ENCODE peak calls at places on chromosomes 16 and 17, in eight cellular contexts. A is mucosa of descending colon, R is DND-41, C is IMR-90, N is lower leg skin, K is AG04450, H is body of pancreas, V is right atrium auricular region. E is an unnamed sample.

GRCh38 chr16:1277016-1277944 is 21.4 kb downstream of the TPSD1 start:
- DNase-seq in A (no peak), R (no peak), C (no peak), K (no peak), N (no peak), H (no peak), V (no peak), E (no peak)

GRCh38 chr17:3845361-3845753 is 689 bp downstream of the NCBP3 start:
- DNase-seq in A (no peak), N (no peak), V (no peak), R (no peak), K (no peak), H (no peak), C (no peak), E (peak)

GRCh38 chr16:79380990-79381389 is 219.5 kb downstream of the MAF start:
- DNase-seq in R (peak), K (no peak), V (no peak), C (no peak), A (no peak), H (no peak), N (no peak), E (no peak)

GRCh38 chr17:65664296-65664695 is 102.8 kb upstream of the AXIN2 start:
- DNase-seq in N (no peak), H (no peak), K (no peak), C (peak), A (no peak), R (no peak), V (no peak), E (no peak)

GRCh38 chr16:69171325-69172095 is 15.5 kb upstream of the SNTB2 start:
- DNase-seq in K (peak), R (no peak), H (no peak), C (peak), A (no peak), N (no peak), V (no peak), E (peak)

GRCh38 chr16:6095414-6095813 is 997.8 kb upstream of the EEF2KMT start:
- DNase-seq in C (no peak), A (no peak), H (no peak), R (no peak), N (no peak), K (no peak), V (no peak), E (no peak)

GRCh38 chr16:49504626-49505025 is 131.0 kb downstream of the C16orf78 start:
- DNase-seq in C (no peak), R (no peak), V (no peak), K (no peak), N (no peak), H (no peak), A (no peak), E (no peak)

GRCh38 chr17:62194401-62194800 is 129.3 kb upstream of the MED13 start:
- DNase-seq in N (no peak), H (no peak), C (no peak), R (no peak), K (no peak), V (no peak), A (no peak), E (no peak)

GRCh38 chr17:77451894-77452852 is 311.4 kb downstream of the SEC14L1 start:
- DNase-seq in K (no peak), H (peak), A (peak), V (peak), C (peak), R (peak), N (no peak), E (peak)

GRCh38 chr17:77375917-77376651 is 235.3 kb downstream of the SEC14L1 start:
- DNase-seq in K (peak), C (peak), A (peak), R (no peak), V (no peak), N (no peak), H (peak), E (no peak)

GRCh38 chr17:13024526-13025263 is 6.9 kb upstream of the ELAC2 start:
- DNase-seq in N (no peak), C (peak), H (peak), A (peak), R (peak), V (no peak), K (peak), E (peak)

GRCh38 chr17:81044764-81045589 is 10.0 kb downstream of the BAIAP2 start:
- DNase-seq in R (no peak), V (peak), A (peak), N (peak), K (no peak), H (peak), C (peak), E (no peak)

GRCh38 chr16:81266680-81267095 is 28.2 kb downstream of the BCO1 start:
- DNase-seq in V (no peak), N (no peak), R (peak), K (no peak), C (no peak), A (peak), H (no peak), E (peak)

GRCh38 chr16:66832661-66833305 is 2.0 kb upstream of the NAE1 start:
- DNase-seq in C (peak), R (no peak), N (no peak), H (no peak), K (no peak), V (no peak), A (no peak), E (peak)

GRCh38 chr16:25093208-25094061 is 18.1 kb upstream of the LCMT1 start:
- DNase-seq in N (peak), H (no peak), V (no peak), A (no peak), C (no peak), R (peak), K (no peak), E (peak)

GRCh38 chr17:38449364-38449763 is 21.1 kb downstream of the ARHGAP23 start:
- DNase-seq in H (no peak), A (no peak), K (no peak), V (no peak), N (peak), C (no peak), R (no peak), E (no peak)

GRCh38 chr16:78177927-78178326 is 78.5 kb downstream of the WWOX start:
- DNase-seq in A (no peak), K (no peak), V (no peak), H (no peak), C (no peak), R (no peak), N (no peak), E (peak)

GRCh38 chr17:2053380-2054261 is 1.3 kb upstream of the HIC1 start:
- DNase-seq in V (peak), C (peak), H (peak), K (no peak), R (peak), A (peak), N (no peak), E (peak)

GRCh38 chr16:15556130-15556529 is 86.8 kb downstream of the MARF1 start:
- DNase-seq in C (no peak), V (no peak), H (no peak), N (no peak), K (no peak), R (no peak), A (no peak), E (no peak)

GRCh38 chr17:65438173-65438572 is 123.3 kb downstream of the AXIN2 start:
- DNase-seq in H (no peak), N (no peak), V (no peak), C (no peak), R (no peak), K (no peak), A (no peak), E (no peak)

GRCh38 chr17:39404542-39405378 is 3.3 kb upstream of the FBXL20 start:
- DNase-seq in V (no peak), K (peak), C (peak), N (no peak), R (no peak), A (no peak), H (no peak), E (peak)

GRCh38 chr16:54282202-54282922 is 4.2 kb downstream of the IRX3 start:
- DNase-seq in R (peak), V (peak), A (peak), K (no peak), N (no peak), C (no peak), H (peak), E (peak)

GRCh38 chr17:2594657-2595085 is 1.2 kb downstream of the PAFAH1B1 start:
- DNase-seq in V (no peak), N (no peak), R (peak), H (no peak), A (no peak), K (no peak), C (no peak), E (no peak)

GRCh38 chr17:48055531-48056245 is 7.5 kb downstream of the NFE2L1 start:
- DNase-seq in H (no peak), N (no peak), V (no peak), A (no peak), C (peak), R (peak), K (peak), E (peak)

GRCh38 chr17:17935321-17936271 is 36.6 kb downstream of the TOM1L2 start:
- DNase-seq in H (no peak), R (no peak), V (peak), K (peak), A (peak), N (peak), C (peak), E (peak)

GRCh38 chr17:57152916-57153528 is 68.0 kb downstream of the AKAP1 start:
- DNase-seq in R (no peak), V (no peak), A (no peak), H (no peak), K (no peak), N (no peak), C (no peak), E (no peak)

GRCh38 chr17:5262417-5262816 is 19.7 kb upstream of the RABEP1 start:
- DNase-seq in C (no peak), V (no peak), A (no peak), K (no peak), N (no peak), R (no peak), H (no peak), E (no peak)

GRCh38 chr17:40547079-40547784 is 18.0 kb downstream of the CCR7 start:
- DNase-seq in A (peak), R (peak), C (no peak), H (peak), V (no peak), K (no peak), N (peak), E (peak)

GRCh38 chr16:84735846-84736586 is 36.2 kb downstream of the USP10 start:
- DNase-seq in N (no peak), H (peak), C (no peak), A (peak), V (no peak), K (no peak), R (no peak), E (no peak)
- TF ChIP-seq CTCF in N (no peak), H (no peak), C (no peak), A (no peak), V (peak), K (peak), R (peak), E (no peak)

GRCh38 chr17:8791248-8791909 is 7.8 kb downstream of the MFSD6L start:
- DNase-seq in K (no peak), A (no peak), V (no peak), C (no peak), R (no peak), N (no peak), H (no peak), E (no peak)
- TF ChIP-seq CTCF in K (peak), A (no peak), V (no peak), C (no peak), R (no peak), N (no peak), H (no peak), E (no peak)

GRCh38 chr17:46046957-46047356 is 47.9 kb downstream of the STH start:
- DNase-seq in N (no peak), C (peak), V (no peak), R (no peak), H (no peak), K (no peak), A (no peak), E (no peak)
- TF ChIP-seq CTCF in N (no peak), C (no peak), V (no peak), R (no peak), H (no peak), K (no peak), A (no peak), E (no peak)

GRCh38 chr16:12468552-12468951 is 335.1 kb downstream of the CPPED1 start:
- DNase-seq in R (no peak), A (no peak), C (no peak), N (no peak), K (no peak), V (no peak), H (no peak), E (no peak)
- TF ChIP-seq CTCF in R (no peak), A (no peak), C (no peak), N (no peak), K (no peak), V (no peak), H (no peak), E (no peak)

DNA sequence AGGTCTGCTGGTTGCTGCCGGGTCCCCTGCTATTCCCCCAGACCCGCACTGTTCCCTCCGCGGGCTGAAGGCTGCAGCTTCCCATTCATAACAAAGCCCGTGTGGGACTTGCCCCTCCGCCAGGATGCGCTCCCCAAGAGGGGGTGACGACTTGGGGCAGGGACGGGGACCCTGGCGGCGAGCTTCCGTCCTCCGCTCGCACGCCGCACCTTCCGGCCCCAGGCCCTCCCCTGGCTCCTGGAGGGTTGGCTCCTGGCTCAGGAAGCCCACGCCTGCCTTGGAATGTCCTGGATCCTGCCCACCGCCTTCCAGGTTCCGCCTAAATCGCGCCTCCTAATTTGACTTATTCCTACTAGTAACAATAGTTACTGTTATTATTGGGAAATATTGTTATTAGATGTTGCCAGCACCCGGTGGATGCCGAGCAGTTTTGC is 1.1 kb upstream of the TFAP4 start:
- DNase-seq in R (peak), K (no peak), C (peak), A (peak), H (peak), N (peak), V (peak), E (peak)
- TF ChIP-seq CTCF in R (peak), K (peak), C (peak), A (no peak), H (no peak), N (no peak), V (peak), E (no peak)